ENCODE peak calls at places on chromosome 5, in eight cellular contexts. One of them, this sample, is unnamed.

GRCh38 chr5:68424799-68425537 is 209.4 kb downstream of the PIK3R1 start:
- DNase-seq in IMR-90: peak; percentile 49
- DNase-seq in H54: no peak
- DNase-seq in gastrocnemius medialis: no peak
- DNase-seq in heart left ventricle: no peak
- DNase-seq in prostate gland: no peak
- DNase-seq in uterus: no peak
- DNase-seq in spleen: no peak
- DNase-seq in this sample: peak; percentile 25

GRCh38 chr5:176574297-176574591 is 25.1 kb downstream of the CDHR2 start:
- DNase-seq in IMR-90: no peak
- DNase-seq in H54: no peak
- DNase-seq in gastrocnemius medialis: no peak
- DNase-seq in heart left ventricle: no peak
- DNase-seq in prostate gland: no peak
- DNase-seq in uterus: no peak
- DNase-seq in spleen: no peak
- DNase-seq in this sample: no peak

GRCh38 chr5:32462618-32463017 is 18.1 kb upstream of the ZFR start:
- DNase-seq in IMR-90: peak; percentile 71
- DNase-seq in H54: peak; percentile 86
- DNase-seq in gastrocnemius medialis: no peak
- DNase-seq in heart left ventricle: no peak
- DNase-seq in prostate gland: no peak
- DNase-seq in uterus: no peak
- DNase-seq in spleen: no peak
- DNase-seq in this sample: peak; percentile 4

GRCh38 chr5:53478411-53479044 is 1.9 kb upstream of the FST start:
- DNase-seq in IMR-90: peak; percentile 63
- DNase-seq in H54: peak; percentile 38
- DNase-seq in gastrocnemius medialis: no peak
- DNase-seq in heart left ventricle: peak; percentile 57
- DNase-seq in prostate gland: peak; percentile 38
- DNase-seq in uterus: peak; percentile 16
- DNase-seq in spleen: peak; percentile 72
- DNase-seq in this sample: peak; percentile 46

GRCh38 chr5:150503977-150504620 is 3.8 kb upstream of the NDST1 start:
- DNase-seq in IMR-90: no peak
- DNase-seq in H54: no peak
- DNase-seq in gastrocnemius medialis: peak; percentile 69
- DNase-seq in heart left ventricle: no peak
- DNase-seq in prostate gland: peak; percentile 21
- DNase-seq in uterus: no peak
- DNase-seq in spleen: peak; percentile 83
- DNase-seq in this sample: peak; percentile 71

GRCh38 chr5:53946405-53947100 is 363.8 kb downstream of the ARL15 start:
- DNase-seq in IMR-90: no peak
- DNase-seq in H54: no peak
- DNase-seq in gastrocnemius medialis: no peak
- DNase-seq in heart left ventricle: no peak
- DNase-seq in prostate gland: no peak
- DNase-seq in uterus: no peak
- DNase-seq in spleen: no peak
- DNase-seq in this sample: no peak

GRCh38 chr5:177542816-177543472 is 11.4 kb downstream of the FAM193B start:
- DNase-seq in IMR-90: no peak
- DNase-seq in H54: no peak
- DNase-seq in gastrocnemius medialis: no peak
- DNase-seq in heart left ventricle: no peak
- DNase-seq in prostate gland: no peak
- DNase-seq in uterus: no peak
- DNase-seq in spleen: no peak
- DNase-seq in this sample: no peak

GRCh38 chr5:74433255-74434123 is 207.0 kb downstream of the ENC1 start:
- DNase-seq in IMR-90: peak; percentile 22
- DNase-seq in H54: peak; percentile 21
- DNase-seq in gastrocnemius medialis: no peak
- DNase-seq in heart left ventricle: no peak
- DNase-seq in prostate gland: no peak
- DNase-seq in uterus: no peak
- DNase-seq in spleen: no peak
- DNase-seq in this sample: no peak

GRCh38 chr5:78699565-78700143 is 51.1 kb upstream of the LHFPL2 start:
- DNase-seq in IMR-90: peak; percentile 97
- DNase-seq in H54: peak; percentile 49
- DNase-seq in gastrocnemius medialis: peak; percentile 30
- DNase-seq in heart left ventricle: no peak
- DNase-seq in prostate gland: no peak
- DNase-seq in uterus: no peak
- DNase-seq in spleen: no peak
- DNase-seq in this sample: peak; percentile 34

GRCh38 chr5:36373527-36374086 is 71.9 kb upstream of the RANBP3L start:
- DNase-seq in IMR-90: peak; percentile 38
- DNase-seq in H54: peak; percentile 44
- DNase-seq in gastrocnemius medialis: peak; percentile 73
- DNase-seq in heart left ventricle: no peak
- DNase-seq in prostate gland: peak; percentile 67
- DNase-seq in uterus: peak; percentile 45
- DNase-seq in spleen: no peak
- DNase-seq in this sample: no peak

GRCh38 chr5:116494784-116495480 is 79.7 kb downstream of the SEMA6A start:
- DNase-seq in IMR-90: no peak
- DNase-seq in H54: no peak
- DNase-seq in gastrocnemius medialis: no peak
- DNase-seq in heart left ventricle: no peak
- DNase-seq in prostate gland: no peak
- DNase-seq in uterus: no peak
- DNase-seq in spleen: no peak
- DNase-seq in this sample: no peak

GRCh38 chr5:80967500-80968181 is 7.5 kb downstream of the RASGRF2 start:
- DNase-seq in IMR-90: peak; percentile 93
- DNase-seq in H54: peak; percentile 38
- DNase-seq in gastrocnemius medialis: no peak
- DNase-seq in heart left ventricle: no peak
- DNase-seq in prostate gland: peak; percentile 88
- DNase-seq in uterus: peak; percentile 20
- DNase-seq in spleen: no peak
- DNase-seq in this sample: no peak

DNA sequence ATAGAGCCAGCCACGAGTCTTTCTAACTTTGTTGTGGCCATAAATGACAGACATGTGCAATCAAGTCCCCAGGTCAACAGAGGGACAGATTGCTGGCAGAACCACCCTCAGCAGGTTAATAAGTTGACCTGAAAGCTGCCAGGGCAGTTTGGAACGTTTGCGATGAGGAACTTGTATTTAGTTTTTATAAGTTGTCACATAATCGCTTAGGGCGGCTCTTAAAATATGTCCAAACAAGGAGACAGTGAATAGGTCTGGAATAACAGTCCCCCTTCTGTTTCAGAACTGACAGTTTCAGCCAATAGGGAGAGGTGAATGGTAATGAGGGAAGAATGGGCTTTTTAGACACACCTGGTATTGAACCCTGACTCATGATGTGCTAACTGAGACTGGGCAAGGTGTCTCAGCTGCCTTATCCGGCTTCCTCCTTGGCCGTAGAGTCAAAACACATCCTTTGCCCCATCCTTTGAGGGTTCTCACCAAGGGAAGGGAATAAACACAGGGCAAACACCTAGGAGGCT is 33.6 kb upstream of the GABRP start:
- DNase-seq in IMR-90: no peak
- DNase-seq in H54: no peak
- DNase-seq in gastrocnemius medialis: no peak
- DNase-seq in heart left ventricle: no peak
- DNase-seq in prostate gland: peak; percentile 85
- DNase-seq in uterus: no peak
- DNase-seq in spleen: no peak
- DNase-seq in this sample: no peak
- TF ChIP-seq POLR2A in IMR-90: no peak
- TF ChIP-seq POLR2A in H54: no peak
- TF ChIP-seq POLR2A in gastrocnemius medialis: no peak
- TF ChIP-seq POLR2A in heart left ventricle: no peak
- TF ChIP-seq POLR2A in prostate gland: peak; percentile 43
- TF ChIP-seq POLR2A in uterus: no peak
- TF ChIP-seq POLR2A in spleen: no peak
- TF ChIP-seq POLR2A in this sample: no peak

DNA sequence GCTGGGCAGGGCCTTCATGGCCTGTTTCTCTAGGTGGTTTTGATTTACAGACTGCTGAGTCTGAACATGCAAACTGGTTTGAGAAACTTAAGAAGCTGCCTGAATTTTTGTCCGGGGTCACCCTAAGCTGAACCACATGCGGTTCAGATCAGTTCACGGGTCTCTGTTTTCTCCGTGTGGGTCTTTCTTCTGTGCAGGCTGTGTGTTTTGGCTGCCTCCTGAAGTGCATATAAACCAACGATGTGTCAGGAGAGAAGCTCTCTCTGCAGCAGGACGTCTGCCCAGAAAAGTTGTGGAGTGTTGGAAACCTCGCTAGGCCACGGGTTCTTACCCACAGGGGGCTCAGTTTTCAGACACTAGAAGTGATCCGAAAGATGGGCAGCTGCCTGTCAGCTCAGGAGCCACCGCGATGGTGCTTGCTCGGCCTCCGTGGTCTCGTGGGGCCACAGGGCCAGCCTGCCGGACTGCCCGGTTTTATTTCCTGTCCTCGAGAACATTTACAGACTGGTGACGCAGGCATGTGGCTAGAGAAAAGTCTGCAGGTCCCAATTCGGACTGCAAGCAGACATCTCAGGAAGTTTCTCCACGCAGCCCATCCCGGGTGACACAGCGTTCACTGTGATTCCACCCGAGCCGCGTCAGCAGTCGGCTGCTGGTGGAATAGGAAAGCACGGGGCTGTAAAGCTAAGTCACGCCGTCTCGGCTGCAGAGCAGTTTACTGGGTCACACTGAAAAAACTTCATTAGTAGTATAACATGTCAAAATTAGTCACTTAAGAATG is 364.1 kb downstream of the IRX2 start:
- DNase-seq in IMR-90: no peak
- DNase-seq in H54: no peak
- DNase-seq in gastrocnemius medialis: no peak
- DNase-seq in heart left ventricle: no peak
- DNase-seq in prostate gland: no peak
- DNase-seq in uterus: no peak
- DNase-seq in spleen: no peak
- DNase-seq in this sample: no peak
- TF ChIP-seq POLR2A in IMR-90: no peak
- TF ChIP-seq POLR2A in H54: no peak
- TF ChIP-seq POLR2A in gastrocnemius medialis: no peak
- TF ChIP-seq POLR2A in heart left ventricle: no peak
- TF ChIP-seq POLR2A in prostate gland: no peak
- TF ChIP-seq POLR2A in uterus: no peak
- TF ChIP-seq POLR2A in spleen: no peak
- TF ChIP-seq POLR2A in this sample: no peak

DNA sequence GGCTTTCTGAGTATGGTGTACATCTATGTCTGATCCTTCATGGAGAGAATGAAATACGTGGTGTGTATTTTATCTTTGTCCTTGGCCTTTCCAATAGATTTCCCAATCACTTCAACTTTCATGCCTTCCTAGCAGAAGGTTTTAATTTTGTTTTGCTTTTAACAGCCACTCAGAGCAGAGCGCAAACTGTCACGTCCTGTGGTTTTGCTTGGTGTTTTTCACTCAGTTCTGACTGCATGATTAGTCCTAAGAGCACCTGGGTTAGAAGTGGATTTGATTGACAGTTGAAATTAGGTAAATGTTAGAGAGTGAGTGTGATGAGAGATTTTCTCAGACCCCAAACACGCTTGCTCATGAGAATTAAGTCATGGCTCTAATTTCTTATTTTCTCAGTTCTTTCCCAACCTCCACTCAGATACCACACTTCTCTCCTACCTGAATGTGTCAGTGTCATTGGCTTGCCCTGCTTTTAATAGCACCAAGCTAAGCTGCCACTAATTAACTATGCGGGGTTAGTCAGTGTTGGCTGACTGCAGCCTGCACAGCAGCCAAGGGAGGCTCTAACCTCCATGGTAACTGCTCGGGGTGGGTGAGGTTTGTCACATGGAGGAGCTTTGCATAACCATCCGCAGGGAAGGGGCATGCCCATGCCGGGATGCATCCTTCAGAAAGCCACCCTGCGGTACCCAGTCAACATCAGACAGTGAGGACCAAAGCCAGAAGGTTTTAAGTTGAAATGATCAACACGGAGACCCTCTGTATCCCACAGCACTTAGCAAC is 173.4 kb downstream of the NR3C1 start:
- DNase-seq in IMR-90: no peak
- DNase-seq in H54: no peak
- DNase-seq in gastrocnemius medialis: no peak
- DNase-seq in heart left ventricle: no peak
- DNase-seq in prostate gland: no peak
- DNase-seq in uterus: no peak
- DNase-seq in spleen: no peak
- DNase-seq in this sample: no peak
- TF ChIP-seq POLR2A in IMR-90: no peak
- TF ChIP-seq POLR2A in H54: no peak
- TF ChIP-seq POLR2A in gastrocnemius medialis: no peak
- TF ChIP-seq POLR2A in heart left ventricle: no peak
- TF ChIP-seq POLR2A in prostate gland: no peak
- TF ChIP-seq POLR2A in uterus: no peak
- TF ChIP-seq POLR2A in spleen: no peak
- TF ChIP-seq POLR2A in this sample: no peak

GRCh38 chr5:109945097-109945678 is 255.5 kb downstream of the MAN2A1 start:
- DNase-seq in IMR-90: no peak
- DNase-seq in H54: no peak
- DNase-seq in gastrocnemius medialis: no peak
- DNase-seq in heart left ventricle: no peak
- DNase-seq in prostate gland: no peak
- DNase-seq in uterus: no peak
- DNase-seq in spleen: no peak
- DNase-seq in this sample: no peak
- TF ChIP-seq POLR2A in IMR-90: no peak
- TF ChIP-seq POLR2A in H54: no peak
- TF ChIP-seq POLR2A in gastrocnemius medialis: no peak
- TF ChIP-seq POLR2A in heart left ventricle: no peak
- TF ChIP-seq POLR2A in prostate gland: no peak
- TF ChIP-seq POLR2A in uterus: no peak
- TF ChIP-seq POLR2A in spleen: no peak
- TF ChIP-seq POLR2A in this sample: no peak

GRCh38 chr5:124743534-124744169 is 2.8 kb downstream of the ZNF608 start:
- DNase-seq in IMR-90: no peak
- DNase-seq in H54: no peak
- DNase-seq in gastrocnemius medialis: peak; percentile 83
- DNase-seq in heart left ventricle: no peak
- DNase-seq in prostate gland: no peak
- DNase-seq in uterus: no peak
- DNase-seq in spleen: no peak
- DNase-seq in this sample: no peak
- TF ChIP-seq POLR2A in IMR-90: no peak
- TF ChIP-seq POLR2A in H54: no peak
- TF ChIP-seq POLR2A in gastrocnemius medialis: peak; percentile 79
- TF ChIP-seq POLR2A in heart left ventricle: no peak
- TF ChIP-seq POLR2A in prostate gland: no peak
- TF ChIP-seq POLR2A in uterus: no peak
- TF ChIP-seq POLR2A in spleen: no peak
- TF ChIP-seq POLR2A in this sample: no peak

DNA sequence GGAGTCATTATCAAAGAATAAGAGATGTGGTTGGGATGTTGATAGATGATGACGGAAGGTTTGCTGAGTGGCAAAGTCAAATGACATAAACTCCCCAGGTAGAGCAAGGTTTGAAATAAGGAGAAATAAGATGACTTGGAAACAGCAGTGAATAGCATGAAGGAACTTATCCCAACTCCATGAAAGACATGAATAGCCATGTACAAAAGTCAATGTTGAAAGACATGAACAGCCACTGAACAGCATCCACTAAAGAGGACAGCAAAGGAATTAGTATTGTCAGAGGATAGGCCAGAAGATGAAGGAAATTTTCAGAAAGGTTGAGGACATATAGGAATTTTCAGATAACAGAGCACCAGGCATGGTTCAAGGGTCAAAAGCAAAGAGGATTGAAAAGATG is 286.0 kb upstream of the FBXL7 start:
- DNase-seq in IMR-90: no peak
- DNase-seq in H54: no peak
- DNase-seq in gastrocnemius medialis: no peak
- DNase-seq in heart left ventricle: no peak
- DNase-seq in prostate gland: no peak
- DNase-seq in uterus: no peak
- DNase-seq in spleen: no peak
- DNase-seq in this sample: no peak
- TF ChIP-seq POLR2A in IMR-90: no peak
- TF ChIP-seq POLR2A in H54: no peak
- TF ChIP-seq POLR2A in gastrocnemius medialis: no peak
- TF ChIP-seq POLR2A in heart left ventricle: no peak
- TF ChIP-seq POLR2A in prostate gland: no peak
- TF ChIP-seq POLR2A in uterus: no peak
- TF ChIP-seq POLR2A in spleen: no peak
- TF ChIP-seq POLR2A in this sample: no peak

This sample was measured in erythroblast.